ENCODE peak calls at places on chromosomes 16 and 17, in five cellular contexts. W, Q, Y, G and F are unnamed samples.

GRCh38 chr17:59840329-59840907 is 52.3 kb downstream of the TUBD1 start:
- DNase-seq in W (no peak), Q (no peak), Y (peak; percentile 85), G (peak; percentile 35), F (no peak)

GRCh38 chr17:76137351-76138233 is 3.5 kb downstream of the FOXJ1 start:
- DNase-seq in W (no peak), Q (no peak), Y (peak; percentile 80), G (no peak), F (no peak)

GRCh38 chr17:28493467-28493866 is 12.7 kb upstream of the FOXN1 start:
- DNase-seq in W (no peak), Q (no peak), Y (no peak), G (no peak), F (no peak)

GRCh38 chr17:8928347-8928746 is 37.2 kb downstream of the PIK3R5 start:
- DNase-seq in W (no peak), Q (no peak), Y (no peak), G (no peak), F (no peak)

GRCh38 chr16:69848635-69849545 is 86.8 kb downstream of the WWP2 start:
- DNase-seq in W (no peak), Q (peak; percentile 88), Y (no peak), G (peak; percentile 95), F (no peak)

GRCh38 chr17:9299695-9300094 is 275.9 kb downstream of the STX8 start:
- DNase-seq in W (no peak), Q (no peak), Y (peak; percentile 17), G (no peak), F (no peak)

GRCh38 chr17:57138956-57139576 is 54.0 kb downstream of the AKAP1 start:
- DNase-seq in W (no peak), Q (no peak), Y (no peak), G (peak; percentile 22), F (no peak)

GRCh38 chr16:63890072-63890471 is 1231.8 kb downstream of the CDH11 start:
- DNase-seq in W (no peak), Q (no peak), Y (no peak), G (peak; percentile 76), F (no peak)

GRCh38 chr16:65751622-65752598 is 614.6 kb upstream of the CDH5 start:
- DNase-seq in W (no peak), Q (no peak), Y (no peak), G (no peak), F (no peak)

GRCh38 chr17:35597604-35598003 is 10.5 kb downstream of the AP2B1 start:
- DNase-seq in W (no peak), Q (no peak), Y (no peak), G (no peak), F (no peak)

GRCh38 chr17:1753767-1754429 is 8.0 kb upstream of the SERPINF1 start:
- DNase-seq in W (no peak), Q (no peak), Y (peak; percentile 65), G (no peak), F (no peak)

GRCh38 chr16:68843482-68844210 is at the start of gene TANGO6:
- DNase-seq in W (peak; percentile 84), Q (peak; percentile 89), Y (peak; percentile 94), G (peak; percentile 77), F (peak; percentile 78)
- TF ChIP-seq CTCF in W (peak; percentile 33), Q (no peak), Y (peak; percentile 80), G (peak; percentile 38), F (no peak)

DNA sequence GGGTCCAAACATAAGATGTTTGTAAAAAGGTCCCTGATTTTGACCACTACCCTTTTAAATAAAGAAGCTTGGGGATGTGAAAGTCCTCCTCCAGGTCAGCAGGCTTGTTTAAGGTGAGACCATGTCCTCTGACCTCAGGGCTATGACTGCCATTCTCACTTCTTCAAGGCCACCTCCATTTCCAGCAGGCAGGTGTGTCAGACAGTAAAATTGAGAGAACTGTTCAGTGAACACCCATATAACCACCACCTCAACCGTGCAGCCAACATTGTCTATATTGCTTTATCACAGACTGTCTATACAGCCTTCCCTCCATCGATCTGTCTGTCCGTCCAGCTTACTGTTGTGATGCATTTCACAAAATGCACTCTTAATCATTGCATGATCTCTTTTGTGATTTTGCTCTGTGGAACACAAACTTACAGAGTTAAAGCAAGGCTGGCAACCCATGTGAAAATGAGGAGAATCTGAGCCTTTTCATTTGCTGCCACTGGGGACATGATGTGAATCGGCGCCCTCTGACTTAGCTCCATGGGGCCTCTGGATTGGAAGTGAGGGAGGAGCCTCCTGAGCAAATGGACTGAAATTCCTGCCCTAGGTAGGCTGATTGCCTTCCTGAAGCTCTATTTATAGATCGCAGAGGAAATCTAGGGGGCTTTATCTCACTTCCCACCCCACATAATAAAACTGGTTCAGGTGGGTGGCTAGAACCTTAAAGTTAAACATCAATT is 53.8 kb downstream of the ZNRF1 start:
- DNase-seq in W (no peak), Q (no peak), Y (peak; percentile 75), G (no peak), F (no peak)
- TF ChIP-seq CTCF in W (no peak), Q (no peak), Y (peak; percentile 48), G (no peak), F (no peak)

DNA sequence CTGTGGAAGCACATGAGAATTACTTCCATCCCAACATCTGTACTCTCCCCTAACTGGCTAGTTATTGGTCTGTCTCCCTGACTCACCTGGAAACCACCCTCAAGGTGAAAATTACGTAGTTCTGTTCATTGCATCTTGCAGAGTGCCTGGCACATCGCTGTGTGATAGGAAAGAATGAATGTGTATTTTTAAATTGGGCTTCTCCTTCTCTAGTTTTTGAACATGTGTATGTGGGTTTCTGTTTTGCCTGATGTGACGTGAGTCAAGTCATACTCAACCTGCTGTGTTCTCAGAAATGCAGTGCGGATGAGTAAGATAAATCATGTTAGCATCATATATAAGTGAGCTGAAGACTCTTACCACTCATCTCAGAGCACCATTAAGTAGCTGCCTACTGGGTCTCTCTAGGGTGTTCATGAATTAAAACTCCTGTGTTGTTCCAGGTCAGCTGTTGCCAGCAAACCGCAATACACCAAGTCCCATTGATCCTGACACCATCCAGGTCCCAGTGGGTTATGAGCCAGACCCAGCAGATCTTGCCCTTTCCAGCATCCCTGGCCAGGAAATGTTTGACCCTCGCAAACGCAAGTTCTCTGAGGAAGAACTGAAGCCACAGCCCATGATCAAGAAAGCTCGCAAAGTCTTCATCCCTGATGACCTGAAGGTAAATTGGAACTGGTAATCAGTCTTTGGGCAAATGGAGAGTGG is 50.2 kb downstream of the HLF start:
- DNase-seq in W (no peak), Q (no peak), Y (peak; percentile 13), G (no peak), F (no peak)
- TF ChIP-seq CTCF in W (no peak), Q (no peak), Y (no peak), G (no peak), F (no peak)

DNA sequence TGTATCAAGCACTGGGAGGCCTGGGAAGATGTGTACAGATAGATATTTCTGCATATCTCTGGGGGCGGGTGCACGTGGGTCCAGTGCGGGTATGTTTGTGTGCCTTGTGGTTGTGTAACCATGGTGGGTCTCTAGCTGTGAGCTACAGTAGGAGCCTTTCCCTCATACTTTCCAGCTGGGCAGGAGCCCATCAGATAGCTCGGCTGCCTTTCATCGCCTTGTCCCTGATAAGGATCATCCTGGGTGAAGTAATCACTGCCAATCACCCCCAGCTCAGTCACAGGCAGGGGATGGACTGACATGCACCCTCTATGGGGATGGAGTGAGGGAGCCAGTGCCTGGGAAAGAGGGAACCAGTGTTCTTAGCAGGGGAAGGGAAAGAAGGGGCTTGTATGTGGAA is 3.2 kb upstream of the SCRN2 start:
- DNase-seq in W (no peak), Q (no peak), Y (no peak), G (peak; percentile 63), F (no peak)
- TF ChIP-seq CTCF in W (no peak), Q (no peak), Y (no peak), G (no peak), F (no peak)

GRCh38 chr17:33459078-33459940 is 166.2 kb upstream of the ASIC2 start:
- DNase-seq in W (peak; percentile 56), Q (no peak), Y (peak; percentile 78), G (no peak), F (no peak)
- TF ChIP-seq CTCF in W (peak; percentile 35), Q (no peak), Y (peak; percentile 51), G (no peak), F (no peak)